ENCODE peak calls at places on chromosomes 6 and 20, in six cellular contexts. One of them, this sample, is unnamed.
A peak's percentile ranks its signal among the peaks of the same experiment; 100 is the strongest.

GRCh38 chr20:45157977-45158376 is 16.7 kb upstream of the PI3 start:
- DNase-seq in iPS-NIHi11: no peak
- DNase-seq in hepatocyte: peak; percentile 45
- DNase-seq in naive thymus-derived CD8-positive, alpha-beta T cell: no peak
- DNase-seq in H7: no peak
- DNase-seq in fibroblast of the conjunctiva: peak; percentile 53
- DNase-seq in this sample: no peak

GRCh38 chr6:137033828-137034227 is 10.9 kb downstream of the IL20RA start:
- DNase-seq in H7: no peak
- DNase-seq in hepatocyte: no peak
- DNase-seq in fibroblast of the conjunctiva: no peak
- DNase-seq in iPS-NIHi11: no peak
- DNase-seq in naive thymus-derived CD8-positive, alpha-beta T cell: no peak
- DNase-seq in this sample: peak; percentile 66

GRCh38 chr6:166333172-166333995 is 9.0 kb downstream of the SFT2D1 start:
- DNase-seq in fibroblast of the conjunctiva: no peak
- DNase-seq in H7: no peak
- DNase-seq in iPS-NIHi11: no peak
- DNase-seq in naive thymus-derived CD8-positive, alpha-beta T cell: no peak
- DNase-seq in hepatocyte: no peak
- DNase-seq in this sample: no peak

GRCh38 chr20:23407770-23408467 is 13.4 kb downstream of the NAPB start:
- DNase-seq in fibroblast of the conjunctiva: no peak
- DNase-seq in naive thymus-derived CD8-positive, alpha-beta T cell: no peak
- DNase-seq in iPS-NIHi11: no peak
- DNase-seq in hepatocyte: no peak
- DNase-seq in H7: no peak
- DNase-seq in this sample: peak; percentile 28

GRCh38 chr6:137291441-137291840 is 72.3 kb upstream of the IFNGR1 start:
- DNase-seq in hepatocyte: no peak
- DNase-seq in iPS-NIHi11: no peak
- DNase-seq in H7: no peak
- DNase-seq in naive thymus-derived CD8-positive, alpha-beta T cell: no peak
- DNase-seq in fibroblast of the conjunctiva: no peak
- DNase-seq in this sample: no peak

GRCh38 chr20:33649201-33649631 is 12.9 kb upstream of the C20orf144 start:
- DNase-seq in fibroblast of the conjunctiva: no peak
- DNase-seq in naive thymus-derived CD8-positive, alpha-beta T cell: no peak
- DNase-seq in H7: peak; percentile 68
- DNase-seq in iPS-NIHi11: no peak
- DNase-seq in hepatocyte: no peak
- DNase-seq in this sample: no peak

GRCh38 chr6:43842964-43843645 is 73.1 kb downstream of the VEGFA start:
- DNase-seq in hepatocyte: no peak
- DNase-seq in naive thymus-derived CD8-positive, alpha-beta T cell: no peak
- DNase-seq in iPS-NIHi11: no peak
- DNase-seq in fibroblast of the conjunctiva: no peak
- DNase-seq in H7: no peak
- DNase-seq in this sample: no peak

GRCh38 chr6:114304304-114304887 is 38.4 kb downstream of the HS3ST5 start:
- DNase-seq in iPS-NIHi11: no peak
- DNase-seq in hepatocyte: peak; percentile 48
- DNase-seq in H7: no peak
- DNase-seq in fibroblast of the conjunctiva: no peak
- DNase-seq in naive thymus-derived CD8-positive, alpha-beta T cell: no peak
- DNase-seq in this sample: no peak

GRCh38 chr6:117600008-117600743 is 2.1 kb downstream of the GOPC start:
- DNase-seq in fibroblast of the conjunctiva: peak; percentile 2
- DNase-seq in hepatocyte: no peak
- DNase-seq in naive thymus-derived CD8-positive, alpha-beta T cell: no peak
- DNase-seq in H7: no peak
- DNase-seq in iPS-NIHi11: no peak
- DNase-seq in this sample: no peak

GRCh38 chr20:38418509-38419204 is 16.5 kb downstream of the SNHG17 start:
- DNase-seq in iPS-NIHi11: no peak
- DNase-seq in naive thymus-derived CD8-positive, alpha-beta T cell: no peak
- DNase-seq in H7: no peak
- DNase-seq in hepatocyte: no peak
- DNase-seq in fibroblast of the conjunctiva: peak; percentile 22
- DNase-seq in this sample: no peak

GRCh38 chr20:57391439-57392129 is 388 bp downstream of the RBM38 start:
- DNase-seq in naive thymus-derived CD8-positive, alpha-beta T cell: no peak
- DNase-seq in iPS-NIHi11: peak; percentile 55
- DNase-seq in fibroblast of the conjunctiva: no peak
- DNase-seq in H7: peak; percentile 85
- DNase-seq in hepatocyte: peak; percentile 66
- DNase-seq in this sample: no peak

GRCh38 chr6:134238960-134239795 is 78.7 kb downstream of the SGK1 start:
- DNase-seq in naive thymus-derived CD8-positive, alpha-beta T cell: no peak
- DNase-seq in H7: no peak
- DNase-seq in iPS-NIHi11: no peak
- DNase-seq in hepatocyte: no peak
- DNase-seq in fibroblast of the conjunctiva: no peak
- DNase-seq in this sample: no peak

GRCh38 chr6:128400875-128401274 is 119.5 kb downstream of the PTPRK start:
- DNase-seq in iPS-NIHi11: no peak
- DNase-seq in fibroblast of the conjunctiva: no peak
- DNase-seq in H7: no peak
- DNase-seq in naive thymus-derived CD8-positive, alpha-beta T cell: no peak
- DNase-seq in hepatocyte: no peak
- DNase-seq in this sample: no peak

GRCh38 chr6:30396833-30397479 is 52.0 kb downstream of the RPP21 start:
- DNase-seq in hepatocyte: peak; percentile 91
- DNase-seq in naive thymus-derived CD8-positive, alpha-beta T cell: peak; percentile 71
- DNase-seq in H7: peak; percentile 94
- DNase-seq in fibroblast of the conjunctiva: peak; percentile 38
- DNase-seq in iPS-NIHi11: peak; percentile 96
- DNase-seq in this sample: peak; percentile 84

GRCh38 chr6:16206595-16207037 is 31.8 kb upstream of the GMPR start:
- DNase-seq in H7: peak; percentile 75
- DNase-seq in fibroblast of the conjunctiva: peak; percentile 60
- DNase-seq in naive thymus-derived CD8-positive, alpha-beta T cell: peak; percentile 13
- DNase-seq in iPS-NIHi11: peak; percentile 79
- DNase-seq in hepatocyte: peak; percentile 85
- DNase-seq in this sample: peak; percentile 32

GRCh38 chr6:42142118-42142835 is at the start of gene C6orf132:
- DNase-seq in naive thymus-derived CD8-positive, alpha-beta T cell: no peak
- DNase-seq in H7: peak; percentile 98
- DNase-seq in iPS-NIHi11: peak; percentile 94
- DNase-seq in hepatocyte: peak; percentile 86
- DNase-seq in fibroblast of the conjunctiva: no peak
- DNase-seq in this sample: no peak

GRCh38 chr20:57711311-57711712 is 1.5 kb upstream of the PMEPA1 start:
- DNase-seq in iPS-NIHi11: no peak
- DNase-seq in fibroblast of the conjunctiva: no peak
- DNase-seq in hepatocyte: no peak
- DNase-seq in naive thymus-derived CD8-positive, alpha-beta T cell: no peak
- DNase-seq in H7: peak; percentile 56
- DNase-seq in this sample: no peak

This sample was measured in central memory CD8-positive, alpha-beta T cell.